ENCODE peak calls at places on chromosomes 12 and 14, in nine cellular contexts. W is nucleus accumbens, U is EH, C is GDM1, D is NCI-H146, X is astrocyte of the spinal cord, Z is ACHN, S is NAMALWA, E is Caki2. Y is an unnamed sample.

GRCh38 chr12:42716521-42716920 is 127.0 kb upstream of the PRICKLE1 start:
- DNase-seq in E (peak), D (no peak), S (no peak), X (peak), W (no peak), C (no peak), Z (no peak), U (peak), Y (peak)

GRCh38 chr14:61561657-61562276 is 133.5 kb upstream of the HIF1A start:
- DNase-seq in S (no peak), W (no peak), Z (peak), E (peak), C (no peak), X (peak), D (no peak), U (peak), Y (peak)

GRCh38 chr14:94689218-94689984 is 77.2 kb downstream of the SERPINA3 start:
- DNase-seq in U (peak), X (peak), D (peak), S (peak), C (peak), W (peak), Z (peak), E (peak), Y (peak)

GRCh38 chr12:99111600-99111999 is 466.5 kb downstream of the APAF1 start:
- DNase-seq in X (no peak), C (no peak), S (no peak), Z (no peak), W (peak), U (no peak), D (peak), E (no peak), Y (no peak)

GRCh38 chr14:52885230-52885629 is 65.6 kb downstream of the FERMT2 start:
- DNase-seq in Z (no peak), X (peak), D (no peak), W (no peak), C (no peak), U (peak), S (no peak), E (no peak), Y (peak)

GRCh38 chr14:101963052-101963451 is 1.3 kb upstream of the DYNC1H1 start:
- DNase-seq in U (no peak), Z (no peak), C (no peak), X (no peak), D (no peak), E (peak), S (no peak), W (no peak), Y (no peak)

GRCh38 chr14:24984846-24985589 is 64.9 kb downstream of the STXBP6 start:
- DNase-seq in E (no peak), W (no peak), Z (no peak), U (peak), X (peak), C (no peak), S (no peak), D (no peak), Y (no peak)

GRCh38 chr14:30624132-30624423 is 2.0 kb downstream of the SCFD1 start:
- DNase-seq in D (no peak), X (no peak), U (no peak), S (no peak), C (no peak), Z (no peak), W (no peak), E (no peak), Y (no peak)

GRCh38 chr14:22303589-22304195 is 285.3 kb downstream of the DAD1 start:
- DNase-seq in E (peak), D (no peak), Z (peak), X (peak), U (peak), W (no peak), C (no peak), S (peak), Y (peak)

GRCh38 chr14:50379563-50379962 is 17.1 kb downstream of the CDKL1 start:
- DNase-seq in C (no peak), W (no peak), X (no peak), D (no peak), E (no peak), Z (no peak), S (no peak), U (no peak), Y (peak)

GRCh38 chr12:59708059-59708458 is 112.2 kb downstream of the SLC16A7 start:
- DNase-seq in D (no peak), U (peak), E (no peak), W (no peak), C (no peak), S (no peak), Z (peak), X (peak), Y (peak)

GRCh38 chr12:21026302-21026701 is 104.7 kb upstream of the SLCO1B1 start:
- DNase-seq in Z (no peak), X (peak), E (peak), C (no peak), U (no peak), D (no peak), W (no peak), S (no peak), Y (no peak)

GRCh38 chr12:76820888-76821482 is 57.1 kb downstream of the ZDHHC17 start:
- DNase-seq in E (peak), W (peak), Z (peak), U (peak), D (peak), S (peak), X (peak), C (no peak), Y (peak)

GRCh38 chr12:3973939-3974644 is 100.9 kb upstream of the PARP11 start:
- DNase-seq in C (peak), U (no peak), E (no peak), X (no peak), Z (no peak), W (no peak), S (no peak), D (no peak), Y (no peak)

GRCh38 chr12:56884421-56884820 is 49.8 kb downstream of the SDR9C7 start:
- DNase-seq in X (no peak), S (no peak), Z (no peak), U (peak), C (no peak), E (no peak), W (no peak), D (no peak), Y (peak)

GRCh38 chr12:45721374-45721773 is 8.1 kb upstream of the ARID2 start:
- DNase-seq in S (no peak), E (no peak), U (no peak), D (no peak), C (no peak), Z (no peak), X (no peak), W (no peak), Y (no peak)

GRCh38 chr12:79300199-79300568 is 390.6 kb downstream of the PAWR start:
- DNase-seq in D (no peak), U (peak), W (no peak), C (no peak), S (no peak), X (peak), Z (no peak), E (no peak), Y (peak)

GRCh38 chr12:89383235-89384049 is 31.1 kb upstream of the DUSP6 start:
- DNase-seq in W (no peak), S (no peak), D (peak), C (no peak), U (peak), E (no peak), X (no peak), Z (no peak), Y (peak)

GRCh38 chr14:100536141-100536540 is 51.1 kb downstream of the BEGAIN start:
- DNase-seq in D (no peak), C (no peak), S (no peak), W (no peak), X (no peak), U (no peak), Z (no peak), E (no peak), Y (no peak)

GRCh38 chr14:37597538-37598084 is 2.2 kb downstream of the TTC6 start:
- DNase-seq in C (no peak), X (no peak), D (peak), U (no peak), W (no peak), E (no peak), S (no peak), Z (peak), Y (peak)

GRCh38 chr14:49220492-49220891 is 365.7 kb downstream of the RPS29 start:
- DNase-seq in D (no peak), E (no peak), C (no peak), U (no peak), X (peak), S (no peak), W (no peak), Z (no peak), Y (no peak)

GRCh38 chr14:74302160-74302628 is 540 bp downstream of the ABCD4 start:
- DNase-seq in C (no peak), Z (peak), X (peak), D (peak), U (peak), W (no peak), E (peak), S (peak), Y (peak)

GRCh38 chr12:5213990-5214389 is 170.3 kb downstream of the KCNA5 start:
- DNase-seq in U (no peak), X (no peak), W (no peak), Z (no peak), S (no peak), E (no peak), C (no peak), D (no peak), Y (no peak)

GRCh38 chr12:62724947-62725447 is 210.0 kb downstream of the PPM1H start:
- DNase-seq in U (peak), X (peak), Z (peak), W (no peak), C (no peak), S (no peak), D (no peak), E (peak), Y (peak)

GRCh38 chr12:55072093-55072492 is 52.3 kb downstream of the NEUROD4 start:
- DNase-seq in D (no peak), E (no peak), Z (peak), S (peak), C (peak), X (no peak), U (peak), W (peak), Y (peak)

Y was measured in GM23248.